ENCODE peak calls at places on chromosomes 3 and 15, in eight cellular contexts. One of them, this sample, is unnamed.

GRCh38 chr3:176795897-176796296 is 401.4 kb downstream of the TBL1XR1 start:
- DNase-seq in fibroblast of mammary gland: no peak
- DNase-seq in hypothalamus: no peak
- DNase-seq in pons: no peak
- DNase-seq in nucleus accumbens: no peak
- DNase-seq in amniotic stem cell: no peak
- DNase-seq in gastrocnemius medialis: no peak
- DNase-seq in coronary artery: no peak
- DNase-seq in this sample: no peak

GRCh38 chr3:59424268-59425010 is 374.6 kb upstream of the CFAP20DC start:
- DNase-seq in fibroblast of mammary gland: peak
- DNase-seq in amniotic stem cell: no peak
- DNase-seq in coronary artery: no peak
- DNase-seq in pons: no peak
- DNase-seq in hypothalamus: no peak
- DNase-seq in gastrocnemius medialis: no peak
- DNase-seq in nucleus accumbens: no peak
- DNase-seq in this sample: no peak

GRCh38 chr15:70853855-70854668 is at the start of gene LARP6:
- DNase-seq in gastrocnemius medialis: peak
- DNase-seq in coronary artery: no peak
- DNase-seq in pons: no peak
- DNase-seq in nucleus accumbens: no peak
- DNase-seq in fibroblast of mammary gland: no peak
- DNase-seq in amniotic stem cell: no peak
- DNase-seq in hypothalamus: peak
- DNase-seq in this sample: no peak

GRCh38 chr3:119149484-119149883 is 3.5 kb downstream of the TEX55 start:
- DNase-seq in gastrocnemius medialis: no peak
- DNase-seq in pons: no peak
- DNase-seq in fibroblast of mammary gland: peak
- DNase-seq in hypothalamus: no peak
- DNase-seq in nucleus accumbens: no peak
- DNase-seq in coronary artery: no peak
- DNase-seq in amniotic stem cell: no peak
- DNase-seq in this sample: no peak

GRCh38 chr15:101126618-101127502 is 125.0 kb downstream of the CHSY1 start:
- DNase-seq in gastrocnemius medialis: no peak
- DNase-seq in pons: no peak
- DNase-seq in coronary artery: no peak
- DNase-seq in hypothalamus: no peak
- DNase-seq in amniotic stem cell: no peak
- DNase-seq in nucleus accumbens: no peak
- DNase-seq in fibroblast of mammary gland: peak
- DNase-seq in this sample: no peak

GRCh38 chr15:98440917-98441316 is 207.4 kb upstream of the IGF1R start:
- DNase-seq in fibroblast of mammary gland: no peak
- DNase-seq in nucleus accumbens: no peak
- DNase-seq in amniotic stem cell: no peak
- DNase-seq in gastrocnemius medialis: no peak
- DNase-seq in coronary artery: no peak
- DNase-seq in pons: no peak
- DNase-seq in hypothalamus: no peak
- DNase-seq in this sample: no peak

GRCh38 chr3:187902938-187903337 is 157.7 kb upstream of the BCL6 start:
- DNase-seq in fibroblast of mammary gland: peak
- DNase-seq in nucleus accumbens: no peak
- DNase-seq in gastrocnemius medialis: no peak
- DNase-seq in pons: no peak
- DNase-seq in coronary artery: no peak
- DNase-seq in amniotic stem cell: no peak
- DNase-seq in hypothalamus: no peak
- DNase-seq in this sample: no peak

GRCh38 chr3:80233576-80233975 is 465.8 kb upstream of the ROBO1 start:
- DNase-seq in hypothalamus: no peak
- DNase-seq in coronary artery: no peak
- DNase-seq in fibroblast of mammary gland: peak
- DNase-seq in nucleus accumbens: no peak
- DNase-seq in amniotic stem cell: no peak
- DNase-seq in pons: no peak
- DNase-seq in gastrocnemius medialis: no peak
- DNase-seq in this sample: no peak

GRCh38 chr3:23567917-23568316 is 237.8 kb upstream of the UBE2E1 start:
- DNase-seq in fibroblast of mammary gland: peak
- DNase-seq in amniotic stem cell: peak
- DNase-seq in coronary artery: no peak
- DNase-seq in nucleus accumbens: no peak
- DNase-seq in pons: peak
- DNase-seq in gastrocnemius medialis: no peak
- DNase-seq in hypothalamus: no peak
- DNase-seq in this sample: no peak

GRCh38 chr3:170488802-170489201 is 70.1 kb downstream of the CLDN11 start:
- DNase-seq in fibroblast of mammary gland: peak
- DNase-seq in pons: no peak
- DNase-seq in gastrocnemius medialis: peak
- DNase-seq in amniotic stem cell: no peak
- DNase-seq in nucleus accumbens: no peak
- DNase-seq in hypothalamus: no peak
- DNase-seq in coronary artery: no peak
- DNase-seq in this sample: no peak

GRCh38 chr3:125079675-125080045 is 23.9 kb upstream of the HEG1 start:
- DNase-seq in pons: no peak
- DNase-seq in fibroblast of mammary gland: peak
- DNase-seq in coronary artery: no peak
- DNase-seq in hypothalamus: no peak
- DNase-seq in gastrocnemius medialis: no peak
- DNase-seq in amniotic stem cell: no peak
- DNase-seq in nucleus accumbens: no peak
- DNase-seq in this sample: no peak

GRCh38 chr3:178485756-178486155 is 50.5 kb upstream of the KCNMB2 start:
- DNase-seq in nucleus accumbens: no peak
- DNase-seq in gastrocnemius medialis: no peak
- DNase-seq in amniotic stem cell: peak
- DNase-seq in fibroblast of mammary gland: peak
- DNase-seq in pons: no peak
- DNase-seq in hypothalamus: no peak
- DNase-seq in coronary artery: no peak
- DNase-seq in this sample: no peak

GRCh38 chr3:142888099-142888483 is 792 bp downstream of the PCOLCE2 start:
- DNase-seq in coronary artery: no peak
- DNase-seq in amniotic stem cell: no peak
- DNase-seq in hypothalamus: no peak
- DNase-seq in pons: no peak
- DNase-seq in nucleus accumbens: no peak
- DNase-seq in gastrocnemius medialis: no peak
- DNase-seq in fibroblast of mammary gland: peak
- DNase-seq in this sample: no peak

GRCh38 chr3:185175370-185175987 is 22.6 kb upstream of the C3orf70 start:
- DNase-seq in amniotic stem cell: no peak
- DNase-seq in nucleus accumbens: no peak
- DNase-seq in hypothalamus: peak
- DNase-seq in pons: peak
- DNase-seq in fibroblast of mammary gland: no peak
- DNase-seq in gastrocnemius medialis: peak
- DNase-seq in coronary artery: no peak
- DNase-seq in this sample: no peak

GRCh38 chr3:184354121-184354728 is 7.2 kb downstream of the CLCN2 start:
- DNase-seq in pons: no peak
- DNase-seq in fibroblast of mammary gland: no peak
- DNase-seq in hypothalamus: peak
- DNase-seq in amniotic stem cell: no peak
- DNase-seq in nucleus accumbens: no peak
- DNase-seq in gastrocnemius medialis: no peak
- DNase-seq in coronary artery: no peak
- DNase-seq in this sample: no peak

GRCh38 chr15:33098082-33099058 is 96.1 kb downstream of the FMN1 start:
- DNase-seq in coronary artery: no peak
- DNase-seq in gastrocnemius medialis: no peak
- DNase-seq in hypothalamus: no peak
- DNase-seq in fibroblast of mammary gland: peak
- DNase-seq in nucleus accumbens: no peak
- DNase-seq in amniotic stem cell: peak
- DNase-seq in pons: no peak
- DNase-seq in this sample: no peak

GRCh38 chr3:46954178-46954577 is 22.4 kb downstream of the CCDC12 start:
- DNase-seq in coronary artery: no peak
- DNase-seq in fibroblast of mammary gland: no peak
- DNase-seq in pons: no peak
- DNase-seq in nucleus accumbens: no peak
- DNase-seq in amniotic stem cell: no peak
- DNase-seq in gastrocnemius medialis: no peak
- DNase-seq in hypothalamus: no peak
- DNase-seq in this sample: no peak

GRCh38 chr3:157300091-157300490 is 136.6 kb upstream of the PTX3 start:
- DNase-seq in pons: no peak
- DNase-seq in fibroblast of mammary gland: no peak
- DNase-seq in gastrocnemius medialis: no peak
- DNase-seq in hypothalamus: no peak
- DNase-seq in coronary artery: no peak
- DNase-seq in nucleus accumbens: no peak
- DNase-seq in amniotic stem cell: no peak
- DNase-seq in this sample: no peak

GRCh38 chr3:174937488-174937887 is 78.4 kb downstream of the NAALADL2 start:
- DNase-seq in amniotic stem cell: no peak
- DNase-seq in nucleus accumbens: no peak
- DNase-seq in coronary artery: no peak
- DNase-seq in hypothalamus: no peak
- DNase-seq in fibroblast of mammary gland: peak
- DNase-seq in gastrocnemius medialis: no peak
- DNase-seq in pons: no peak
- DNase-seq in this sample: no peak

GRCh38 chr3:64873400-64873799 is 185.6 kb upstream of the ADAMTS9 start:
- DNase-seq in fibroblast of mammary gland: no peak
- DNase-seq in nucleus accumbens: no peak
- DNase-seq in coronary artery: no peak
- DNase-seq in amniotic stem cell: no peak
- DNase-seq in gastrocnemius medialis: no peak
- DNase-seq in hypothalamus: no peak
- DNase-seq in pons: no peak
- DNase-seq in this sample: no peak

GRCh38 chr15:99425666-99426301 is 140.0 kb upstream of the MEF2A start:
- DNase-seq in fibroblast of mammary gland: no peak
- DNase-seq in nucleus accumbens: no peak
- DNase-seq in hypothalamus: no peak
- DNase-seq in amniotic stem cell: no peak
- DNase-seq in coronary artery: no peak
- DNase-seq in gastrocnemius medialis: no peak
- DNase-seq in pons: no peak
- DNase-seq in this sample: no peak

GRCh38 chr3:105367063-105367405 is 325 bp downstream of the ALCAM start:
- DNase-seq in coronary artery: peak
- DNase-seq in fibroblast of mammary gland: no peak
- DNase-seq in amniotic stem cell: no peak
- DNase-seq in pons: no peak
- DNase-seq in hypothalamus: peak
- DNase-seq in gastrocnemius medialis: no peak
- DNase-seq in nucleus accumbens: no peak
- DNase-seq in this sample: no peak

This sample was measured in vagina.